ENCODE peak calls at places on chromosomes 11 and 22, in six cellular contexts. Q is A549, I is endothelial cell of umbilical vein, O is K562, D is HepG2, Y is GM12878. X is an unnamed sample.

GRCh38 chr22:30314918-30315317 is 11.8 kb downstream of the TBC1D10A start:
- DNase-seq in I (no peak), D (no peak), O (peak), Y (peak), Q (no peak), X (no peak)

GRCh38 chr11:118610773-118611432 is 3.5 kb downstream of the PHLDB1 start:
- DNase-seq in Q (peak), I (peak), D (peak), Y (no peak), O (peak), X (peak)

GRCh38 chr22:19105456-19105855 is 16.8 kb downstream of the DGCR2 start:
- DNase-seq in Y (no peak), Q (no peak), O (no peak), I (no peak), D (no peak), X (no peak)

GRCh38 chr11:110447897-110448522 is 18.3 kb downstream of the FDX1 start:
- DNase-seq in D (no peak), O (no peak), Y (no peak), I (peak), Q (no peak), X (no peak)

GRCh38 chr11:69144719-69145365 is 10.9 kb upstream of the SMIM38 start:
- DNase-seq in Y (no peak), I (no peak), D (no peak), O (no peak), Q (no peak), X (no peak)

GRCh38 chr11:17412488-17413180 is 24.2 kb upstream of the KCNJ11 start:
- DNase-seq in Y (no peak), Q (no peak), I (no peak), D (no peak), O (no peak), X (no peak)

GRCh38 chr11:31060880-31061279 is 308.7 kb downstream of the DCDC1 start:
- DNase-seq in Q (no peak), D (peak), O (no peak), Y (no peak), I (no peak), X (no peak)

GRCh38 chr22:32880906-32881596 is 79.5 kb downstream of the TIMP3 start:
- DNase-seq in Y (no peak), D (no peak), O (peak), Q (no peak), I (peak), X (peak)

GRCh38 chr11:32643526-32643925 is 59.9 kb downstream of the EIF3M start:
- DNase-seq in Y (no peak), Q (no peak), O (no peak), D (no peak), I (no peak), X (no peak)

GRCh38 chr11:68009391-68010000 is 631 bp upstream of the ALDH3B1 start:
- DNase-seq in D (no peak), O (no peak), Y (no peak), Q (no peak), I (peak), X (peak)

GRCh38 chr11:62507023-62507422 is 39.6 kb downstream of the AHNAK start:
- DNase-seq in D (no peak), Y (no peak), Q (no peak), O (no peak), I (no peak), X (no peak)

GRCh38 chr11:32333335-32333991 is 101.9 kb downstream of the WT1 start:
- DNase-seq in I (peak), Y (no peak), D (no peak), Q (peak), O (no peak), X (no peak)

GRCh38 chr11:12175694-12176241 is 65.4 kb downstream of the MICAL2 start:
- DNase-seq in O (no peak), Q (peak), D (no peak), I (peak), Y (no peak), X (no peak)

GRCh38 chr11:8067567-8067928 is 13.5 kb upstream of the TUB start:
- DNase-seq in Y (no peak), I (no peak), Q (no peak), D (no peak), O (no peak), X (no peak)

GRCh38 chr11:134037093-134037908 is 31.6 kb upstream of the JAM3 start:
- DNase-seq in D (no peak), Y (peak), Q (no peak), I (peak), O (peak), X (peak)

GRCh38 chr11:100308202-100308601 is 378.9 kb upstream of the ARHGAP42 start:
- DNase-seq in D (no peak), I (no peak), Q (no peak), O (no peak), Y (no peak), X (no peak)

GRCh38 chr22:20440637-20441591 is 3.3 kb upstream of the SCARF2 start:
- DNase-seq in Q (no peak), Y (no peak), I (no peak), O (no peak), D (no peak), X (no peak)

GRCh38 chr11:68002575-68002942 is 1.3 kb downstream of the UNC93B1 start:
- DNase-seq in O (no peak), Q (no peak), D (no peak), I (no peak), Y (no peak), X (peak)

GRCh38 chr11:10401275-10401674 is 53.8 kb upstream of the AMPD3 start:
- DNase-seq in Q (no peak), D (no peak), O (no peak), Y (no peak), I (no peak), X (no peak)

DNA sequence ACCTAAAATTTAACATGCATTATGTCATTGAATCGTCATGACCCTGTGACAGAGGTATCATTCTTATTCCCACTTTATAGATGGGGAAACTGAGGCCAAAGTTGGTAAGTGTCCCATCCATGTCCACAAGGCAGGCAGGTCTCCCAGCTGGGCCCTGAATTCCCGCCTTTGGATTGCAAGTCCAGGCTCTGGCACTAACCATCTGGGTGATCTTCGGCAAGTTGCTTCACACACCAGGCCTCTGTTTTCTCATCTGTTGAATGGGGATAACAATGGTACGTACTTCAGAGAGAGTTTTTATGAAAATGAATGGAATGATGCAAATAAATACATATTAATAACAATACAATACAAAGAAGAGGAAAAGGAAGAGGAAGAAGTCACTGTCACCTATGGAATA is 3.4 kb downstream of the CRYBB3 start:
- DNase-seq in Y (no peak), Q (no peak), O (no peak), I (no peak), D (no peak), X (no peak)
- TF ChIP-seq MYC in Y (no peak), Q (no peak), O (no peak), I (no peak), D (no peak), X (no peak)

DNA sequence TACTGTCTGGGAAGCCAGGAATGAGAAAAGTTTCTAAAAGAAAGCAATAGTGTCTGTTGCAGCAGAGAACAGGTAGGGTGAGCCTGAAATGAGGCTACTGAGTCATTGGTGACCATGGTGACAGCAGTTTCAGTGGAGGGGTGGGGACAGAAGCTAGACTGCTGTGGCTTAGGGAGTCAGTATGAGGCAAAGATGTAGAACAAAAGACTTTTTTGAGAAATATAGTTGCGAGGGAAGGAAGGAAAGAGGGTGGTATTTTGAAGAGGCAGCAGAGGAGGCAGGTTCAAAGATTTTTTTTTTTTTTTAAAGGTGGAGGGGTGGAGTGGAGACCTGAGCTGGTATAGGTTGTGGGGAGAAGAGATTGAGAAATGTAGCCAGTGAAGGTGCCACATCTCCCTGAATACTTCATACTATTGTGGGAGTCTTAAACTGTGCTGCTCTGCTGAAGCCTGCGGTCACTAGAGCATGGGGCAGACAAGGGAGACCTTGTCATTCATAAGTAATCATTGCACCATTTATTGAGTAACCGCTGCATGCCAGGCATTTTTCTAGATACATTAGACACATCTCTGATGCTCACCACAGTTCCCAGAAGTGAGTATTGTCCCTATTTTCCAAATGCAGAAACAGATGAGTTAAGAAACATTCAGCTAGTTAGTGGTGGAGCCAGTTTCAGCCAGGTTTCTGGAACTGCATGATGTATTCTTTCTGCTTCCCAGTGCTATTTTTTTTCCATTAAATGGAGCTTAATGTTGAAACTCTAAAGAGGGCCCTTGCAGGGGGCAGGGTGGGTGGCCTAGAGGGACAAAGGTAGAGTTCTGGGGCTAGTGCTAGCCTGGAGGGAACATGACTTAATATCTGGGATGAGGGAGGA is 49.9 kb downstream of the STIM1 start:
- DNase-seq in D (peak), Y (no peak), I (no peak), O (peak), Q (peak), X (peak)
- TF ChIP-seq MYC in D (no peak), Y (no peak), I (no peak), O (no peak), Q (no peak), X (peak)

GRCh38 chr22:36925388-36926290 is 12.2 kb downstream of the CSF2RB start:
- DNase-seq in Y (no peak), I (no peak), Q (no peak), O (no peak), D (no peak), X (no peak)
- TF ChIP-seq MYC in Y (no peak), I (no peak), Q (no peak), O (no peak), D (no peak), X (no peak)

GRCh38 chr11:316031-316701 is 2.3 kb downstream of the IFITM1 start:
- DNase-seq in D (no peak), O (peak), I (no peak), Q (no peak), Y (no peak), X (peak)
- TF ChIP-seq MYC in D (no peak), O (peak), I (no peak), Q (no peak), Y (no peak), X (no peak)

GRCh38 chr11:114199051-114199450 is 97.1 kb upstream of the NNMT start:
- DNase-seq in D (no peak), Y (no peak), I (no peak), Q (no peak), O (no peak), X (no peak)

GRCh38 chr11:114197799-114198500 is 98.2 kb upstream of the NNMT start:
- DNase-seq in O (no peak), D (no peak), I (peak), Y (no peak), Q (no peak), X (no peak)

GRCh38 chr11:114196994-114197702 is 99.1 kb upstream of the NNMT start:
- DNase-seq in Q (no peak), D (no peak), I (no peak), Y (no peak), O (no peak), X (no peak)

GRCh38 chr11:114193730-114194674 is 102.2 kb upstream of the NNMT start:
- DNase-seq in Q (no peak), I (no peak), D (no peak), Y (no peak), O (no peak), X (no peak)

DNA sequence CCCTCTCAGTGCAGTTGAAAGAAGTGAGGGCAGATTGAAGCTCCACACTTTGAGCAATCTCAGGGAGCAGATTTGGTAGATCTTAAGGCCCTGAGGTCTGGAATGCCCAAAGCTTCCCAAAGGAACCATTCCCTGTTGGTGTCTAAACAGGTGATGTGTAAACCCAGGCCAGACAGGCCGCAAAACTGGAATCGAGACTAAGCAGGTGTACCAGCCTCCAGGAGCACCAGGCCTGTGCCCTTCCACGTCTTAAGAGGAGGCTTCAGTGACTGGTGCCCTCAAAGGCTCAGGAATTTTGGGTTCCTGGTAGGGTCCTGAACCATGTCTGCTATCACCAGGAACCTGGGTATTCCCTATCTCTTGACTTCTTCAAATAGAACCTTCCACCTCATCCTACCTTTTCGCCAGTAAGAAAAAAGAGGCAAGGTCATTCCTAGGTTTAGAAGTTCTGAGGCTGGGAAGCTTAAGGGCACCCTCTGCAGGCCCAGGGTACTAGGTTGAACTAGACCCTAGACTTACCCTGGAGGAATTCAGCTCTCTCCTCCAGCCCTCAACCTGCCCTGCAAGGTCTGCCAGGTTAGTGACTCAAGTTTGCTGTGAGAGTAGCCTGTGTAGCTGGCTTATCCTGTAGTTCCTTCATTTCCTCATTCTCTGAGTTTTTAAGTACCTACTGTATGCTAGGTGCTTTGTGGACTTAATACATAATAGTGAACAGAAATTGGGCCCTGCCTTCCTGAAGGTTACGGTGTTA is 100.0 kb upstream of the NNMT start:
- DNase-seq in I (no peak), Q (no peak), D (no peak), O (no peak), Y (no peak), X (peak)
- TF ChIP-seq MYC in I (no peak), Q (no peak), D (no peak), O (no peak), Y (no peak), X (no peak)

X was measured in NB4.